ENCODE peak calls at places on chromosomes 16 and 17, in four cellular contexts. R is activated T-cell treated with anti-CD3 and anti-CD28 coated beads, Interleukin-2, amount 50 U/mL, for 72 hours; J is C1 segment of cervical spinal cord; W is ELF-1. A is an unnamed sample.

GRCh38 chr17:49402706-49403105 is 12.0 kb downstream of the PHB1 start:
- DNase-seq in J (no peak), W (no peak), R (no peak), A (no peak)

GRCh38 chr17:32723310-32723955 is 153.5 kb downstream of the MYO1D start:
- DNase-seq in R (no peak), W (no peak), J (no peak), A (no peak)

GRCh38 chr16:81457326-81458133 is 12.9 kb downstream of the CMIP start:
- DNase-seq in W (peak; percentile 40), J (no peak), R (no peak), A (no peak)

GRCh38 chr17:4136373-4136772 is 6.5 kb downstream of the ZZEF1 start:
- DNase-seq in J (no peak), R (no peak), W (no peak), A (no peak)

GRCh38 chr16:70391881-70392481 is 45.3 kb downstream of the DDX19A start:
- DNase-seq in W (no peak), R (no peak), J (no peak), A (peak; percentile 60)

GRCh38 chr16:51404386-51404785 is 253.3 kb upstream of the SALL1 start:
- DNase-seq in W (no peak), J (no peak), R (no peak), A (no peak)

GRCh38 chr16:84124529-84125073 is 7.9 kb upstream of the MBTPS1 start:
- DNase-seq in J (no peak), R (no peak), W (no peak), A (no peak)

GRCh38 chr16:59658572-59658971 is 924.5 kb upstream of the GOT2 start:
- DNase-seq in J (no peak), W (no peak), R (no peak), A (no peak)

GRCh38 chr17:61444831-61445230 is 7.4 kb upstream of the TBX4 start:
- DNase-seq in R (no peak), J (no peak), W (no peak), A (no peak)

GRCh38 chr17:19012171-19013080 is 7.9 kb upstream of the FAM83G start:
- DNase-seq in W (no peak), R (no peak), J (no peak), A (no peak)

GRCh38 chr16:75254359-75254837 is 3.0 kb upstream of the BCAR1 start:
- DNase-seq in R (no peak), W (peak; percentile 85), J (no peak), A (no peak)

GRCh38 chr17:70137451-70138230 is 31.7 kb upstream of the KCNJ2 start:
- DNase-seq in J (peak; percentile 42), R (peak; percentile 58), W (no peak), A (peak; percentile 84)

GRCh38 chr17:50234581-50234980 is 33.1 kb upstream of the COL1A1 start:
- DNase-seq in J (no peak), W (no peak), R (no peak), A (no peak)

GRCh38 chr17:30905742-30906100 is 317 bp downstream of the TEFM start:
- DNase-seq in W (peak; percentile 61), J (no peak), R (peak; percentile 26), A (no peak)

GRCh38 chr17:27577124-27577761 is 53.7 kb upstream of the LGALS9 start:
- DNase-seq in R (peak; percentile 34), J (peak; percentile 35), W (peak; percentile 83), A (no peak)

GRCh38 chr17:15516150-15516549 is 47.1 kb downstream of the TVP23C start:
- DNase-seq in J (no peak), W (no peak), R (no peak), A (no peak)

GRCh38 chr16:85564277-85565051 is 48.7 kb upstream of the GSE1 start:
- DNase-seq in R (peak; percentile 80), J (no peak), W (no peak), A (no peak)

GRCh38 chr17:3695129-3695722 is 729 bp downstream of the P2RX5 start:
- DNase-seq in W (no peak), J (no peak), R (no peak), A (no peak)

GRCh38 chr17:63798572-63799113 is 24.7 kb downstream of the DDX42 start:
- DNase-seq in W (no peak), R (no peak), J (no peak), A (no peak)

GRCh38 chr16:5354645-5355044 is 257.1 kb upstream of the EEF2KMT start:
- DNase-seq in R (no peak), J (no peak), W (no peak), A (no peak)